ENCODE peak calls at places on chromosome 13, in seven cellular contexts. Q, U, D, M, W, A and N are unnamed samples.

GRCh38 chr13:97205971-97206370 is 16.2 kb upstream of the MBNL2 start:
- DNase-seq in Q (no peak), M (no peak), D (no peak), U (peak; percentile 49), W (no peak), A (no peak), N (no peak)

GRCh38 chr13:97496511-97496910 is 62.5 kb downstream of the RAP2A start:
- DNase-seq in W (no peak), Q (no peak), M (no peak), A (no peak), U (peak; percentile 43), D (no peak), N (no peak)

GRCh38 chr13:80363890-80364503 is 23.1 kb upstream of the SPRY2 start:
- DNase-seq in D (no peak), U (peak; percentile 48), W (no peak), A (no peak), Q (no peak), M (no peak), N (no peak)

GRCh38 chr13:33799950-33800592 is 17.9 kb upstream of the RFC3 start:
- DNase-seq in Q (no peak), D (no peak), M (no peak), W (no peak), U (peak; percentile 30), A (no peak), N (no peak)

GRCh38 chr13:46885018-46885417 is 11.8 kb downstream of the HTR2A start:
- DNase-seq in M (no peak), Q (no peak), W (no peak), A (no peak), U (no peak), D (no peak), N (no peak)

GRCh38 chr13:36258831-36259230 is 38.8 kb downstream of the CCDC169 start:
- DNase-seq in W (no peak), M (no peak), Q (no peak), A (no peak), U (no peak), D (no peak), N (no peak)

GRCh38 chr13:68748038-68748437 is 1359.6 kb upstream of the ATXN8OS start:
- DNase-seq in W (no peak), M (no peak), U (no peak), Q (no peak), D (no peak), A (no peak), N (no peak)

GRCh38 chr13:61727714-61728275 is 312.1 kb upstream of the PCDH20 start:
- DNase-seq in Q (no peak), U (no peak), D (no peak), M (no peak), W (no peak), A (no peak), N (no peak)

GRCh38 chr13:20351279-20352022 is 119.3 kb upstream of the GJB6 start:
- DNase-seq in W (no peak), Q (no peak), D (no peak), M (no peak), U (peak; percentile 24), A (no peak), N (no peak)

GRCh38 chr13:98825659-98826058 is 73.2 kb upstream of the SLC15A1 start:
- DNase-seq in M (no peak), Q (no peak), A (no peak), U (no peak), D (no peak), W (no peak), N (no peak)

GRCh38 chr13:63690672-63691071 is 2275.0 kb upstream of the PCDH20 start:
- DNase-seq in U (no peak), A (no peak), Q (no peak), D (no peak), M (no peak), W (no peak), N (no peak)

GRCh38 chr13:41196620-41197019 is 2.3 kb upstream of the KBTBD7 start:
- DNase-seq in U (no peak), D (no peak), M (no peak), A (no peak), Q (no peak), W (no peak), N (no peak)

GRCh38 chr13:68099616-68100015 is 869.5 kb upstream of the PCDH9 start:
- DNase-seq in Q (no peak), U (peak; percentile 59), A (no peak), D (no peak), M (no peak), W (no peak), N (no peak)

GRCh38 chr13:48398450-48399095 is 14.3 kb downstream of the LPAR6 start:
- DNase-seq in Q (no peak), A (no peak), U (no peak), W (no peak), M (no peak), D (no peak), N (no peak)

GRCh38 chr13:109695402-109696190 is 90.8 kb downstream of the IRS2 start:
- DNase-seq in D (no peak), U (no peak), A (no peak), M (no peak), W (no peak), Q (no peak), N (no peak)

GRCh38 chr13:19634129-19634740 is 776 bp downstream of the MPHOSPH8 start:
- DNase-seq in U (peak; percentile 70), A (no peak), Q (no peak), D (no peak), M (no peak), W (no peak), N (no peak)

GRCh38 chr13:55534306-55534705 is 1606.4 kb upstream of the PRR20A start:
- DNase-seq in M (no peak), U (no peak), D (no peak), A (no peak), W (no peak), Q (no peak), N (no peak)

GRCh38 chr13:51396352-51396751 is 56.5 kb downstream of the INTS6 start:
- DNase-seq in A (no peak), U (peak; percentile 58), W (no peak), Q (no peak), M (no peak), D (no peak), N (no peak)

GRCh38 chr13:95341441-95341840 is 40.2 kb upstream of the ABCC4 start:
- DNase-seq in M (no peak), A (no peak), Q (no peak), U (no peak), W (peak; percentile 29), D (no peak), N (no peak)

GRCh38 chr13:100668408-100668807 is 6.2 kb downstream of the TMTC4 start:
- DNase-seq in M (no peak), A (no peak), W (no peak), Q (no peak), D (no peak), U (no peak), N (no peak)

GRCh38 chr13:45799451-45799850 is 52.1 kb downstream of the SIAH3 start:
- DNase-seq in M (no peak), Q (peak; percentile 48), U (no peak), W (no peak), A (no peak), D (peak; percentile 19), N (no peak)

GRCh38 chr13:22193070-22193469 is 522.2 kb downstream of the FGF9 start:
- DNase-seq in Q (no peak), D (no peak), U (no peak), W (no peak), A (no peak), M (no peak), N (no peak)

GRCh38 chr13:22189176-22190048 is 518.5 kb downstream of the FGF9 start:
- DNase-seq in U (no peak), D (no peak), Q (no peak), M (no peak), A (no peak), W (no peak), N (no peak)

GRCh38 chr13:22187329-22187728 is 516.5 kb downstream of the FGF9 start:
- DNase-seq in D (no peak), W (no peak), A (no peak), M (no peak), U (no peak), Q (no peak), N (no peak)
- H3K4me3 ChIP-seq in D (no peak overlapping the region), W (no peak overlapping the region), A (no peak overlapping the region), M (no peak overlapping the region), U (no peak overlapping the region), Q (no peak overlapping the region), N (no peak overlapping the region)

GRCh38 chr13:113897161-113897560 is 33.3 kb upstream of the GAS6 start:
- DNase-seq in M (no peak), W (no peak), A (no peak), D (no peak), Q (no peak), U (peak; percentile 93), N (no peak)
- H3K27ac ChIP-seq in M (no peak overlapping the region), W (no peak overlapping the region), A (no peak overlapping the region), D (no peak overlapping the region), Q (no peak overlapping the region), U (peak overlapping the region; percentile 100), N (no peak overlapping the region)

GRCh38 chr13:30735025-30735967 is at the start of gene ALOX5AP:
- DNase-seq in A (no peak), U (no peak), M (no peak), D (no peak), W (peak; percentile 84), Q (no peak), N (no peak)
- H3K4me1 ChIP-seq in A (no peaks in the 10 kb centered on the region), U (peaks cover 14% of the 10 kb centered on the region), M (no peaks in the 10 kb centered on the region), D (no peaks in the 10 kb centered on the region), W (peaks cover 76% of the 10 kb centered on the region), Q (no peaks in the 10 kb centered on the region), N (peaks cover 50% of the 10 kb centered on the region)

GRCh38 chr13:102566513-102566912 is 30.3 kb upstream of the TPP2 start:
- DNase-seq in U (no peak), D (no peak), Q (no peak), A (no peak), M (no peak), W (no peak), N (no peak)

GRCh38 chr13:102564564-102564963 is 32.2 kb upstream of the TPP2 start:
- DNase-seq in M (no peak), U (no peak), Q (no peak), A (no peak), D (no peak), W (no peak), N (no peak)

GRCh38 chr13:102561933-102562332 is 34.9 kb upstream of the TPP2 start:
- DNase-seq in A (no peak), W (no peak), Q (no peak), M (no peak), U (no peak), D (no peak), N (no peak)

GRCh38 chr13:102567857-102568256 is 28.9 kb upstream of the TPP2 start:
- DNase-seq in W (no peak), A (no peak), Q (no peak), D (no peak), M (no peak), U (no peak), N (no peak)

GRCh38 chr13:102563267-102563666 is 33.5 kb upstream of the TPP2 start:
- DNase-seq in M (no peak), A (no peak), U (no peak), D (no peak), Q (no peak), W (no peak), N (no peak)
- H3K4me3 ChIP-seq in M (no peak overlapping the region), A (no peak overlapping the region), U (no peak overlapping the region), D (no peak overlapping the region), Q (no peak overlapping the region), W (no peak overlapping the region), N (no peak overlapping the region)

GRCh38 chr13:49783865-49784264 is 8.6 kb downstream of the KPNA3 start:
- DNase-seq in W (no peak), M (no peak), D (no peak), Q (no peak), A (no peak), U (no peak), N (no peak)
- H3K27ac ChIP-seq in W (no peak overlapping the region), M (no peak overlapping the region), D (peak overlapping the region; percentile 76), Q (no peak overlapping the region), A (no peak overlapping the region), U (no peak overlapping the region), N (no peak overlapping the region)